ENCODE peak calls at places on chromosome 11, in five cellular contexts. E is HepG2, L is GM12878, A is K562, J is H1. P is an unnamed sample.

GRCh38 chr11:125154380-125155099 is 10.0 kb upstream of the PKNOX2 start:
- DNase-seq in E (no peak), L (no peak), A (no peak), J (no peak), P (no peak)

GRCh38 chr11:35234836-35235235 is 95.9 kb downstream of the CD44 start:
- DNase-seq in E (no peak), L (no peak), A (no peak), J (no peak), P (no peak)

GRCh38 chr11:113493205-113493604 is 18.0 kb upstream of the DRD2 start:
- DNase-seq in E (no peak), L (no peak), A (no peak), J (no peak), P (no peak)

GRCh38 chr11:99509863-99510262 is 489.1 kb downstream of the CNTN5 start:
- DNase-seq in E (no peak), L (no peak), A (no peak), J (no peak), P (no peak)

GRCh38 chr11:121159721-121160120 is 58.7 kb downstream of the TECTA start:
- DNase-seq in E (no peak), L (no peak), A (no peak), J (no peak), P (no peak)

GRCh38 chr11:124115782-124116616 is 749 bp downstream of the VWA5A start:
- DNase-seq in E (no peak), L (no peak), A (no peak), J (peak; percentile 53), P (peak; percentile 39)

GRCh38 chr11:74288911-74289310 is 22.5 kb downstream of the P4HA3 start:
- DNase-seq in E (no peak), L (no peak), A (no peak), J (no peak), P (no peak)

GRCh38 chr11:68300076-68300830 is 12.1 kb upstream of the LRP5 start:
- DNase-seq in E (no peak), L (no peak), A (no peak), J (no peak), P (no peak)

GRCh38 chr11:110525883-110526282 is 96.1 kb downstream of the FDX1 start:
- DNase-seq in E (no peak), L (peak; percentile 15), A (no peak), J (no peak), P (no peak)

GRCh38 chr11:77259681-77260080 is 41.8 kb downstream of the GDPD4 start:
- DNase-seq in E (no peak), L (no peak), A (no peak), J (no peak), P (no peak)

GRCh38 chr11:131579932-131580387 is 209.5 kb downstream of the NTM start:
- DNase-seq in E (peak; percentile 7), L (no peak), A (peak; percentile 21), J (peak; percentile 75), P (peak; percentile 70)

GRCh38 chr11:59187587-59187986 is 15.7 kb downstream of the DTX4 start:
- DNase-seq in E (no peak), L (no peak), A (no peak), J (no peak), P (no peak)

GRCh38 chr11:32232516-32232915 is 141.6 kb downstream of the RCN1 start:
- DNase-seq in E (no peak), L (no peak), A (no peak), J (no peak), P (no peak)

GRCh38 chr11:14904745-14905103 is 12.7 kb upstream of the CYP2R1 start:
- DNase-seq in E (no peak), L (no peak), A (no peak), J (peak; percentile 96), P (peak; percentile 91)

GRCh38 chr11:98107736-98108135 is 913.0 kb upstream of the CNTN5 start:
- DNase-seq in E (no peak), L (no peak), A (no peak), J (no peak), P (no peak)

GRCh38 chr11:114208371-114208770 is 87.8 kb upstream of the NNMT start:
- DNase-seq in E (no peak), L (no peak), A (no peak), J (no peak), P (no peak)

GRCh38 chr11:60910711-60911366 is 3.1 kb upstream of the TMEM109 start:
- DNase-seq in E (no peak), L (no peak), A (no peak), J (no peak), P (no peak)

GRCh38 chr11:131880279-131880678 is 509.9 kb downstream of the NTM start:
- DNase-seq in E (no peak), L (no peak), A (no peak), J (no peak), P (no peak)

GRCh38 chr11:11082651-11083050 is 224.8 kb upstream of the ZBED5 start:
- DNase-seq in E (no peak), L (no peak), A (no peak), J (no peak), P (no peak)
- TF ChIP-seq ATF2 in E (no peak), L (no peak), A (no peak), J (no peak), P (no peak)

DNA sequence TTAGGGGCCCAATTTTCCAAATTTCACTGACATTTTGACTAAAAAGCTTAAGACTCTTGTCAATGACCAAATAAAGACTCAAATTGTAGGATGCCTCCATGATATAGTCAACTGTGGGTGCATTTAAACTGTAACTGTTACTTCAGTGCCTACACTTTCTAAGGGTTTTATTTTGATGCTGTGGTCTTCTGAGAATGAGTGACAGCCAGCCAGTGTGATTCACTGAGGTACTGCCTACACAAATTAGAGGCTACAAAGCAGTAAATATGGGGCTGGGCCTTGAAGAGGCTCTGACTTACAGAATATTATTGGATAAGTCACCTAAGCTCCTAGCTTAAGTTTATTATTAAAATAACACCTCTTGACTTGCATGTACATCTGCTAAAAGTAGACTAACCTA is 210.6 kb downstream of the SWAP70 start:
- DNase-seq in E (no peak), L (no peak), A (no peak), J (no peak), P (no peak)
- TF ChIP-seq ATF2 in E (no peak), L (no peak), A (no peak), J (no peak), P (no peak)

GRCh38 chr11:12983331-12983730 is 25.8 kb upstream of the RASSF10 start:
- DNase-seq in E (peak; percentile 41), L (no peak), A (no peak), J (no peak), P (no peak)

GRCh38 chr11:12979928-12980689 is 29.0 kb upstream of the RASSF10 start:
- DNase-seq in E (peak; percentile 3), L (no peak), A (no peak), J (no peak), P (no peak)

GRCh38 chr11:12986194-12986898 is 22.8 kb upstream of the RASSF10 start:
- DNase-seq in E (no peak), L (no peak), A (no peak), J (no peak), P (no peak)

DNA sequence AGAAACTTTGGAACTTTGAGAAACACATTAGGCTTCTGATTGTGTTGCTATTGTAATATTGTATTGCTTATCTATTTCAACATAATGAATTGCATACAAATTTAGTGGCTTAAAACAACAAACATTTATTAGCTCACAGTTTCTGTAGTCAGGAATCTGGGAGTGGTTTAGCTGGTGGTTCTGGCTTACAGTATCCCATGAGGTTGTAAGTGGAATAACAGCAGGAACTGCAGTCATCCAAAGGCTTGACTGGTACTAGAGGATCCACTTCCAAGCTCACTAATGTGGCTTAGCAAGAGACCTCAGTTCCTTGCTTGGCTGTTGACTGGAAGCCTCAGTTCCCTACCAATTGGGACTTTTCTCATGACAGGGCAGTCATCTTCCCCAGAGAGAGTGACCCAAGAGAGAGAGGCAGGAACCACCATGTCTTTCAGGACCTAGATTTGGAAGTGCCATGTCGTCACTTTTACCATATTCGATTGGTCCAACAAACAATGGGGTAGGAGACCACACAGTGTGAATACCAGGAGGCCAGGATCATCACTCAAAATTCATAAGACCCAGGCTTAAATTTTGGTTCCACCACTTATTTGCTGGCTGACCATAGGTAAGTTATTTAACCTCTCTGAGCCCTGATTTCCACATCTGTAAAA is 27.1 kb upstream of the RASSF10 start:
- DNase-seq in E (peak; percentile 3), L (no peak), A (no peak), J (no peak), P (no peak)
- TF ChIP-seq ATF2 in E (no peak), L (no peak), A (no peak), J (no peak), P (no peak)

GRCh38 chr11:69572861-69573260 is 68.1 kb upstream of the CCND1 start:
- DNase-seq in E (no peak), L (no peak), A (no peak), J (no peak), P (no peak)

GRCh38 chr11:69576069-69576782 is 64.7 kb upstream of the CCND1 start:
- DNase-seq in E (no peak), L (no peak), A (peak; percentile 28), J (no peak), P (no peak)

GRCh38 chr11:69573751-69574382 is 67.1 kb upstream of the CCND1 start:
- DNase-seq in E (no peak), L (no peak), A (no peak), J (no peak), P (no peak)

GRCh38 chr11:69574383-69575255 is 66.3 kb upstream of the CCND1 start:
- DNase-seq in E (no peak), L (no peak), A (no peak), J (no peak), P (no peak)

GRCh38 chr11:69575296-69576068 is 65.5 kb upstream of the CCND1 start:
- DNase-seq in E (no peak), L (no peak), A (no peak), J (no peak), P (no peak)
- TF ChIP-seq ATF2 in E (no peak), L (no peak), A (no peak), J (no peak), P (no peak)

GRCh38 chr11:23769214-23769613 is 727.6 kb upstream of the LUZP2 start:
- DNase-seq in E (no peak), L (no peak), A (no peak), J (no peak), P (no peak)

GRCh38 chr11:23764285-23764684 is 732.6 kb upstream of the LUZP2 start:
- DNase-seq in E (no peak), L (no peak), A (no peak), J (no peak), P (no peak)

GRCh38 chr11:23767576-23767975 is 729.3 kb upstream of the LUZP2 start:
- DNase-seq in E (no peak), L (no peak), A (no peak), J (no peak), P (no peak)

GRCh38 chr11:23765862-23766261 is 731.0 kb upstream of the LUZP2 start:
- DNase-seq in E (no peak), L (no peak), A (no peak), J (no peak), P (no peak)
- TF ChIP-seq ATF2 in E (no peak), L (no peak), A (no peak), J (no peak), P (no peak)

GRCh38 chr11:64649304-64649703 is 58.3 kb downstream of the SLC22A12 start:
- DNase-seq in E (peak; percentile 30), L (no peak), A (peak; percentile 63), J (peak; percentile 78), P (peak; percentile 72)
- TF ChIP-seq ATF2 in E (no peak), L (no peak), A (no peak), J (no peak), P (no peak)

P was measured in WTC11.